ENCODE peak calls at places on chromosomes 13 and 19, in four cellular contexts. M, B, H and Z are unnamed samples.

GRCh38 chr19:46478356-46478986 is 7.1 kb upstream of the PNMA8A start:
- DNase-seq in M (no peak), B (no peak), H (peak), Z (peak)

GRCh38 chr19:5106971-5107370 is 138.1 kb downstream of the KDM4B start:
- DNase-seq in M (no peak), B (no peak), H (no peak), Z (no peak)

GRCh38 chr13:112885782-112886268 is 83.2 kb upstream of the MCF2L start:
- DNase-seq in M (no peak), B (no peak), H (peak), Z (no peak)

GRCh38 chr13:44969858-44970484 is 19.3 kb downstream of the NUFIP1 start:
- DNase-seq in M (no peak), B (no peak), H (peak), Z (peak)

GRCh38 chr13:109422163-109422562 is 364.2 kb downstream of the IRS2 start:
- DNase-seq in M (no peak), B (no peak), H (no peak), Z (no peak)

GRCh38 chr13:39890537-39890936 is 235.1 kb downstream of the COG6 start:
- DNase-seq in M (no peak), B (no peak), H (no peak), Z (no peak)

GRCh38 chr19:13817018-13817614 is 21.9 kb downstream of the ZSWIM4 start:
- DNase-seq in M (no peak), B (peak), H (peak), Z (peak)

GRCh38 chr19:48341006-48341405 is 15.7 kb downstream of the EMP3 start:
- DNase-seq in M (no peak), B (no peak), H (no peak), Z (no peak)

GRCh38 chr19:45094707-45095106 is 1.7 kb downstream of the PPP1R37 start:
- DNase-seq in M (no peak), B (no peak), H (no peak), Z (no peak)

GRCh38 chr13:98300956-98301641 is 124.0 kb upstream of the RNF113B start:
- DNase-seq in M (no peak), B (no peak), H (peak), Z (no peak)

GRCh38 chr13:111901301-111901905 is 165.5 kb upstream of the SOX1 start:
- DNase-seq in M (no peak), B (no peak), H (no peak), Z (no peak)

GRCh38 chr13:95784161-95784880 is 107.4 kb downstream of the DNAJC3 start:
- DNase-seq in M (no peak), B (no peak), H (peak), Z (no peak)

GRCh38 chr13:46951516-46951915 is 54.7 kb upstream of the HTR2A start:
- DNase-seq in M (no peak), B (no peak), H (peak), Z (no peak)

GRCh38 chr13:24861617-24862362 is 97.8 kb downstream of the RNF17 start:
- DNase-seq in M (no peak), B (no peak), H (no peak), Z (no peak)

GRCh38 chr13:111319998-111320911 is at the start of gene TEX29:
- DNase-seq in M (no peak), B (no peak), H (no peak), Z (no peak)

GRCh38 chr19:5218255-5218855 is 122.3 kb downstream of the PTPRS start:
- DNase-seq in M (no peak), B (no peak), H (no peak), Z (no peak)

GRCh38 chr13:113476811-113477210 is 13.7 kb downstream of the DCUN1D2 start:
- DNase-seq in M (no peak), B (no peak), H (no peak), Z (no peak)

GRCh38 chr13:99496322-99497142 is 4.7 kb upstream of the TM9SF2 start:
- DNase-seq in M (no peak), B (peak), H (peak), Z (peak)

GRCh38 chr13:109778102-109778542 is 8.3 kb downstream of the IRS2 start:
- DNase-seq in M (no peak), B (no peak), H (peak), Z (no peak)

GRCh38 chr13:111050539-111050879 is 64.6 kb upstream of the ARHGEF7 start:
- DNase-seq in M (no peak), B (no peak), H (no peak), Z (no peak)

GRCh38 chr13:79581870-79582315 is 100.9 kb downstream of the NDFIP2 start:
- DNase-seq in M (no peak), B (no peak), H (peak), Z (no peak)

GRCh38 chr13:110044521-110045200 is 258.3 kb upstream of the IRS2 start:
- DNase-seq in M (no peak), B (no peak), H (no peak), Z (no peak)

GRCh38 chr13:103178986-103179695 is 112.9 kb upstream of the SLC10A2 start:
- DNase-seq in M (no peak), B (no peak), H (no peak), Z (no peak)

GRCh38 chr19:14277608-14278007 is 71.6 kb upstream of the ADGRL1 start:
- DNase-seq in M (no peak), B (no peak), H (no peak), Z (no peak)

GRCh38 chr19:40813182-40813581 is 14.2 kb downstream of the EGLN2 start:
- DNase-seq in M (no peak), B (no peak), H (no peak), Z (no peak)

GRCh38 chr19:20238025-20238623 is 71.1 kb downstream of the ZNF486 start:
- DNase-seq in M (peak), B (peak), H (peak), Z (peak)

GRCh38 chr19:17528610-17529009 is 17.2 kb downstream of the PGLS start:
- DNase-seq in M (no peak), B (no peak), H (no peak), Z (no peak)

GRCh38 chr19:38683393-38684077 is 36.1 kb downstream of the ACTN4 start:
- DNase-seq in M (peak), B (peak), H (peak), Z (no peak)

GRCh38 chr13:110290811-110291210 is 16.1 kb downstream of the COL4A1 start:
- DNase-seq in M (no peak), B (no peak), H (no peak), Z (no peak)

GRCh38 chr19:46426035-46426505 is 2.7 kb downstream of the PNMA8C start:
- DNase-seq in M (no peak), B (no peak), H (peak), Z (no peak)

GRCh38 chr19:31140717-31141116 is 208.5 kb downstream of the TSHZ3 start:
- DNase-seq in M (no peak), B (no peak), H (peak), Z (no peak)